ENCODE peak calls at places on chromosome 16, in nine cellular contexts. C is A549; V is PC-9; W is uterus; P is fibroblast of lung; R is cardiac muscle cell; S is H9; U is CD8-positive, alpha-beta T cell; D is gastrocnemius medialis. O is an unnamed sample.

GRCh38 chr16:67024384-67024896 is 4.5 kb upstream of the CBFB start:
- DNase-seq in W (peak), V (no peak), C (no peak), S (no peak), D (no peak), P (no peak), R (no peak), U (no peak), O (no peak)

GRCh38 chr16:17348042-17348783 is 122.5 kb downstream of the XYLT1 start:
- DNase-seq in S (no peak), V (no peak), P (no peak), D (no peak), W (no peak), C (no peak), U (no peak), R (no peak), O (no peak)

GRCh38 chr16:5763176-5763575 is 665.6 kb upstream of the EEF2KMT start:
- DNase-seq in S (no peak), U (no peak), V (no peak), W (no peak), D (no peak), P (no peak), C (no peak), R (no peak), O (peak)

GRCh38 chr16:31508706-31509523 is 724 bp upstream of the RUSF1 start:
- DNase-seq in W (no peak), D (no peak), V (no peak), C (peak), U (no peak), S (no peak), P (peak), R (peak), O (no peak)

GRCh38 chr16:17225551-17225950 is 245.2 kb downstream of the XYLT1 start:
- DNase-seq in C (no peak), P (peak), D (no peak), W (no peak), V (no peak), R (no peak), U (no peak), S (no peak), O (no peak)

GRCh38 chr16:88353691-88354090 is 29.1 kb upstream of the ZNF469 start:
- DNase-seq in P (no peak), S (no peak), U (no peak), W (no peak), C (no peak), R (no peak), D (no peak), V (no peak), O (no peak)

GRCh38 chr16:31072540-31073072 is 1.4 kb downstream of the ZNF668 start:
- DNase-seq in R (peak), D (no peak), U (no peak), W (no peak), P (peak), V (peak), C (peak), S (no peak), O (peak)

GRCh38 chr16:5058476-5058875 is 7.3 kb downstream of the C16orf89 start:
- DNase-seq in P (peak), U (no peak), V (no peak), C (peak), S (peak), W (no peak), R (peak), D (no peak), O (no peak)

GRCh38 chr16:21222495-21223337 is 10.8 kb upstream of the ANKS4B start:
- DNase-seq in C (no peak), P (no peak), U (no peak), V (no peak), S (no peak), D (no peak), W (no peak), R (no peak), O (no peak)

GRCh38 chr16:86509759-86510464 is 415 bp upstream of the FOXF1 start:
- DNase-seq in V (no peak), R (peak), W (peak), U (no peak), C (no peak), S (peak), D (no peak), P (peak), O (no peak)

GRCh38 chr16:88454315-88455057 is 1.4 kb downstream of the ZFPM1 start:
- DNase-seq in R (no peak), S (no peak), P (no peak), V (peak), U (peak), C (peak), W (no peak), D (no peak), O (no peak)

GRCh38 chr16:23353440-23353839 is 51.3 kb downstream of the SCNN1B start:
- DNase-seq in W (no peak), C (no peak), S (no peak), V (no peak), U (no peak), P (no peak), R (no peak), D (no peak), O (no peak)

GRCh38 chr16:64478258-64478906 is 643.5 kb downstream of the CDH11 start:
- DNase-seq in V (no peak), W (no peak), S (no peak), P (peak), U (no peak), R (peak), C (peak), D (no peak), O (no peak)

GRCh38 chr16:78735337-78735736 is 635.9 kb downstream of the WWOX start:
- DNase-seq in U (no peak), V (no peak), P (no peak), D (no peak), W (no peak), C (no peak), S (no peak), R (no peak), O (no peak)

GRCh38 chr16:75097941-75098897 is 18.4 kb downstream of the LDHD start:
- DNase-seq in C (no peak), W (no peak), P (no peak), V (peak), U (peak), S (no peak), R (no peak), D (no peak), O (no peak)

GRCh38 chr16:19238386-19238785 is 47.1 kb upstream of the CLEC19A start:
- DNase-seq in V (no peak), C (no peak), D (no peak), R (no peak), S (no peak), P (no peak), W (no peak), U (no peak), O (peak)

GRCh38 chr16:89864421-89864820 is 9.0 kb upstream of the TCF25 start:
- DNase-seq in V (peak), W (no peak), S (no peak), C (no peak), U (no peak), P (peak), R (peak), D (no peak), O (no peak)

GRCh38 chr16:53821957-53822625 is 118.1 kb downstream of the FTO start:
- DNase-seq in V (peak), D (no peak), W (no peak), S (no peak), C (peak), U (no peak), P (peak), R (peak), O (no peak)

GRCh38 chr16:50555892-50556673 is 7.9 kb downstream of the NKD1 start:
- DNase-seq in R (no peak), C (no peak), S (no peak), W (no peak), P (no peak), U (no peak), D (no peak), V (no peak), O (no peak)

GRCh38 chr16:75074920-75075687 is 41.5 kb downstream of the LDHD start:
- DNase-seq in R (peak), C (no peak), P (no peak), W (no peak), V (no peak), D (no peak), U (peak), S (no peak), O (no peak)

GRCh38 chr16:60485877-60486489 is 1550.3 kb downstream of the CDH8 start:
- DNase-seq in R (no peak), U (no peak), D (no peak), P (no peak), V (no peak), C (no peak), S (no peak), W (no peak), O (no peak)

GRCh38 chr16:31382485-31383161 is 10.5 kb upstream of the ITGAD start:
- DNase-seq in V (peak), W (peak), P (peak), S (peak), D (peak), U (peak), R (peak), C (peak), O (peak)

GRCh38 chr16:48318630-48319029 is 66.6 kb downstream of the SIAH1 start:
- DNase-seq in W (no peak), C (no peak), P (peak), R (peak), D (no peak), V (no peak), U (peak), S (peak), O (no peak)

GRCh38 chr16:47905771-47906170 is 250.0 kb downstream of the ABCC12 start:
- DNase-seq in U (no peak), C (no peak), P (peak), W (no peak), V (no peak), R (peak), D (no peak), S (no peak), O (no peak)

GRCh38 chr16:14308357-14308723 is 237.2 kb downstream of the MRTFB start:
- DNase-seq in R (no peak), D (no peak), U (no peak), P (no peak), W (no peak), S (no peak), V (no peak), C (no peak), O (no peak)

GRCh38 chr16:14310519-14310991 is 239.4 kb downstream of the MRTFB start:
- DNase-seq in S (peak), R (peak), U (no peak), D (no peak), W (no peak), C (peak), V (peak), P (peak), O (no peak)

GRCh38 chr16:14307623-14308356 is 236.7 kb downstream of the MRTFB start:
- DNase-seq in V (peak), R (no peak), W (no peak), P (peak), S (no peak), D (peak), U (no peak), C (peak), O (no peak)

GRCh38 chr16:14309906-14310305 is 238.8 kb downstream of the MRTFB start:
- DNase-seq in S (no peak), C (peak), W (no peak), P (peak), U (no peak), D (no peak), V (peak), R (no peak), O (no peak)

GRCh38 chr16:14309001-14309886 is 238.1 kb downstream of the MRTFB start:
- DNase-seq in U (no peak), P (peak), W (no peak), V (peak), C (no peak), S (peak), D (no peak), R (no peak), O (no peak)
- H3K27ac ChIP-seq in U (peak), P (peak), W (no peak), V (peak), C (peak), S (no peak), D (peak), R (no peak), O (no peak)

GRCh38 chr16:83113317-83113716 is 486.5 kb downstream of the CDH13 start:
- DNase-seq in W (no peak), R (peak), V (no peak), C (peak), D (no peak), S (peak), P (no peak), U (no peak), O (peak)
- TF ChIP-seq CTCF in W (no peak), R (peak), V (peak), C (peak), D (peak), S (peak), P (peak), U (no peak), O (peak)

DNA sequence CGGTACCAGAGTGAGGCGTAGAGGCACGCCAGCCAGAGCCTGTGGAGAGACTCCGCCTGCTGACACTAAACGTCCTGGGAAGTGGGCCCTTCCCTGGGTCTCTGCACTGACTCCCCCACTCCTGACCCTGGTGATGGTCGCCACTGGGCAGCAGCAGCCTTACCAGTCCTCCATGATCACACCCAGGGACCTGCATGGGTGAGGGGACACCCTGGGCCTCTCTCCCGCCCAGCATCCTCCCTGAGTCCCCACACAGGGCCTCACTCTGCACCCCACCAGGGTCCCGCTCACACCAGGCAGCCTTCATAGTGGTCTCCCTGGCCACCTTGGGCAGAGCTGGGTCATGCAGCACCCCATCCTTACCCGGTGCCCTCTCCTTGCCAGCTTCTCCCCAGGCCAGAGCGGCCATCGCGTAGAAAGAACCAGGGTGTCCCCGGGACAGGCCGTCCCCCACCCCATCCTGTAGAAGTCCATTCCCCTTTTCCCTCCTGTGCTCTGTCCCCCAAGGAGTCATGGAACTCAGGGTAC is 10.7 kb downstream of the RGS11 start:
- DNase-seq in R (no peak), S (no peak), P (no peak), U (no peak), W (no peak), C (no peak), D (no peak), V (no peak), O (no peak)
- H3K27ac ChIP-seq in R (no peak), S (no peak), P (no peak), U (no peak), W (no peak), C (no peak), D (no peak), V (no peak), O (no peak)

DNA sequence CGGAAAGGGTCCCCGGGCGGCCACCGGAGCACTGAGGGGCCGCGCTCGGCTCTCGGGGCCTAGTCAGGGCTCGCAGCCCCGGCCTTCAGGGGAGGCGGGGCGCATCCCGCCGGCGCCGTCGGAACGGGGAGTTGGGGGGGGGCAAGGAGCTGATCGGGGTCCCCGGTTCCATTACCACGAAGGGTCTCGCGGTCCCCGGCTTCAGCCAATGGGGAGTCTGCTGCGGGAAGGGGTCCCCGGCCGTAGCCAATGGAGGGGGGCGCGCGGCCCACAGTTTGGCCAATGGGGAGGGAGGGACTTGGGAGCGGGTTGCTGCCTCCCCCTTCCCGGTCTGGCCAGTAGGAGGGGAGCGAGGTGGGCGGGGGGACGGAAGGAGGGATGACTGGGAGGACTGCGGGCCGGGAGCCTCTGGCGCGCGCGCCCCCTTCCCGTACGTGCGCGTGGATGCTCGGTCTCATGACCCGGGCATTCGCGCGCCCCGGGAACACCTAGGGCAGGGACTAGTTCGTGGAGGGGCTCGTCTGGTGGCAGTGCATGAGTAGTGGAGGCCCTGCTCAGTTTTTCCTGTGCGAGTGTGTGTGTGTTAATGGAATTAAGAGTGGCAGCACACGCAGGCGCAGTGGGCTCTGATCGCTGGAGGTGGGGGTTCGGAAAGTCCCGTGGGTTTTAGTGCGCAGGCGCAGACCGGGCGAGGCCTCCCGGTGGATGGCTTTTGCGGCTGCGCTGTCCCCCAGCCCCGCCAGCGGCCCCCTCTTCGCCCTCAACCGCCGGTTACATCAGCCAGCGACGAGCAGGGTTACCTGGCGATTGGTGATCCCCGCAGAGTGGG is 1.1 kb downstream of the ATXN2L start:
- DNase-seq in R (peak), D (peak), C (peak), V (peak), U (peak), S (peak), W (peak), P (peak), O (peak)
- TF ChIP-seq CTCF in R (no peak), D (peak), C (no peak), V (no peak), U (peak), S (no peak), W (peak), P (no peak), O (peak)

GRCh38 chr16:65876200-65876498 is 490.3 kb upstream of the CDH5 start:
- DNase-seq in V (no peak), D (no peak), R (no peak), P (peak), W (no peak), S (no peak), C (no peak), U (no peak), O (no peak)
- H3K27ac ChIP-seq in V (no peak), D (no peak), R (no peak), P (no peak), W (no peak), S (no peak), C (no peak), U (no peak), O (no peak)

GRCh38 chr16:58018803-58019202 is 6.8 kb upstream of the MMP15 start:
- DNase-seq in V (no peak), P (no peak), S (peak), D (no peak), R (no peak), C (no peak), U (no peak), W (no peak), O (no peak)
- TF ChIP-seq CTCF in V (no peak), P (no peak), S (peak), D (no peak), R (no peak), C (peak), U (no peak), W (no peak), O (no peak)

GRCh38 chr16:68291227-68291626 is 19.5 kb downstream of the SLC7A6OS start:
- DNase-seq in C (no peak), S (no peak), D (no peak), V (no peak), R (no peak), U (no peak), W (no peak), P (no peak), O (no peak)
- H3K27ac ChIP-seq in C (no peak), S (no peak), D (peak), V (no peak), R (no peak), U (peak), W (no peak), P (no peak), O (no peak)

DNA sequence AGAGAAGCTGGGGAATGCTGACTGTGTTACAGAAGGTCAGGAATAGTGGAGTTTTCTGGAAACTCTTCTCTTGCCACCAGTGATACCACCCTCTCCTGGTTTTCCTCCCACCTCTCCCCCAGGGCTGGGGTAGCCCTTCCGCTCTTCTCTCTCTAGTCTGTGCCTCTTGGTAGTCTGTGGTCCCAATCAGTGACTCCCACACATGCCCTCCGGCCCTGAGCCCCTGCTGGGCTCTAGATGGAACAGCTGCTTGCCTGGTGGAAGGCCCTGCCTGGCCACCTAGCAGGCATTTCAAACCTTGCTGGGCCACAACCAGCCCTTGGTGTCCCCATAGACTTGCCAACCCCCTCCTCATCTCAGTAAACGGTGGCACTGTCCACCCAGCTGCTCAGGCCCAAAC is 15.2 kb upstream of the MTSS2 start:
- DNase-seq in C (no peak), V (no peak), R (no peak), W (no peak), S (no peak), D (no peak), U (no peak), P (no peak), O (no peak)
- TF ChIP-seq CTCF in C (no peak), V (no peak), R (no peak), W (no peak), S (no peak), D (no peak), U (no peak), P (no peak), O (no peak)

O was measured in dorsolateral prefrontal cortex.